ENCODE peak calls at places on chromosomes 7 and 10, in nine cellular contexts. Z is neuronal stem cell; U is osteoblast; L is CD4-positive, alpha-beta memory T cell; V is RWPE1; X is HCT116; K is hepatocyte; Q is body of pancreas; G is naive thymus-derived CD4-positive, alpha-beta T cell. T is an unnamed sample.
A peak's percentile ranks its signal among the peaks of the same experiment; 100 is the strongest.

GRCh38 chr10:71473671-71474599 is 77.2 kb downstream of the CDH23 start:
- DNase-seq in X (no peak), Z (no peak), L (no peak), U (no peak), Q (peak; percentile 58), V (no peak), K (no peak), G (no peak), T (no peak)

GRCh38 chr10:124992462-124993344 is 50.8 kb downstream of the ZRANB1 start:
- DNase-seq in K (peak; percentile 70), X (peak; percentile 43), G (peak; percentile 8), Q (peak; percentile 84), Z (peak; percentile 36), L (no peak), V (no peak), U (peak; percentile 77), T (no peak)

GRCh38 chr10:35486297-35486991 is 118.7 kb upstream of the GJD4 start:
- DNase-seq in L (no peak), K (no peak), V (no peak), G (no peak), Z (no peak), U (no peak), X (no peak), Q (no peak), T (no peak)

GRCh38 chr7:88985309-88985708 is 189.8 kb upstream of the TEX47 start:
- DNase-seq in U (no peak), Q (no peak), K (no peak), G (no peak), V (no peak), Z (peak; percentile 12), L (no peak), X (no peak), T (no peak)

GRCh38 chr10:35274511-35275060 is 61.7 kb upstream of the CCNY start:
- DNase-seq in Z (no peak), L (no peak), K (no peak), U (no peak), V (no peak), Q (no peak), X (no peak), G (no peak), T (no peak)

GRCh38 chr7:14000247-14000646 is 10.8 kb upstream of the ETV1 start:
- DNase-seq in L (no peak), U (no peak), Q (no peak), Z (no peak), K (no peak), G (no peak), X (no peak), V (no peak), T (no peak)

GRCh38 chr7:90334193-90334843 is 12.2 kb upstream of the GTPBP10 start:
- DNase-seq in G (no peak), V (no peak), K (no peak), X (no peak), Q (no peak), L (no peak), Z (no peak), U (no peak), T (no peak)

GRCh38 chr7:69395072-69395714 is 203.1 kb upstream of the AUTS2 start:
- DNase-seq in Q (peak; percentile 10), Z (no peak), G (no peak), K (peak; percentile 25), V (no peak), U (peak; percentile 87), X (no peak), L (no peak), T (no peak)

GRCh38 chr7:45573636-45574470 is at the start of gene ADCY1:
- DNase-seq in X (no peak), Q (peak; percentile 39), V (peak; percentile 26), L (no peak), G (no peak), Z (peak; percentile 54), K (peak; percentile 68), U (peak; percentile 87), T (no peak)

GRCh38 chr10:87608756-87609155 is 50.9 kb upstream of the PAPSS2 start:
- DNase-seq in V (peak; percentile 30), K (peak; percentile 37), U (no peak), G (no peak), L (no peak), Q (no peak), X (no peak), Z (no peak), T (no peak)

GRCh38 chr7:79593819-79594218 is 140.4 kb upstream of the MAGI2 start:
- DNase-seq in K (no peak), U (no peak), V (no peak), L (no peak), Q (no peak), Z (no peak), G (no peak), X (no peak), T (no peak)

GRCh38 chr7:73941836-73942551 is 81.0 kb downstream of the TMEM270 start:
- DNase-seq in K (no peak), V (peak; percentile 39), Z (no peak), G (no peak), U (peak; percentile 27), X (no peak), L (no peak), Q (no peak), T (no peak)

GRCh38 chr7:50959560-50959959 is 176.9 kb upstream of the GRB10 start:
- DNase-seq in Q (no peak), L (no peak), K (no peak), G (no peak), V (no peak), Z (no peak), X (no peak), U (no peak), T (no peak)

GRCh38 chr7:50962281-50962883 is 179.7 kb upstream of the GRB10 start:
- DNase-seq in X (no peak), Z (no peak), G (no peak), L (no peak), U (no peak), K (no peak), Q (no peak), V (peak; percentile 12), T (no peak)

GRCh38 chr7:50960621-50961310 is 178.1 kb upstream of the GRB10 start:
- DNase-seq in Z (no peak), Q (no peak), L (no peak), U (no peak), V (no peak), X (no peak), K (no peak), G (no peak), T (no peak)

GRCh38 chr7:50959991-50960390 is 177.3 kb upstream of the GRB10 start:
- DNase-seq in L (no peak), V (no peak), U (no peak), Q (no peak), X (no peak), G (no peak), Z (no peak), K (no peak), T (no peak)

DNA sequence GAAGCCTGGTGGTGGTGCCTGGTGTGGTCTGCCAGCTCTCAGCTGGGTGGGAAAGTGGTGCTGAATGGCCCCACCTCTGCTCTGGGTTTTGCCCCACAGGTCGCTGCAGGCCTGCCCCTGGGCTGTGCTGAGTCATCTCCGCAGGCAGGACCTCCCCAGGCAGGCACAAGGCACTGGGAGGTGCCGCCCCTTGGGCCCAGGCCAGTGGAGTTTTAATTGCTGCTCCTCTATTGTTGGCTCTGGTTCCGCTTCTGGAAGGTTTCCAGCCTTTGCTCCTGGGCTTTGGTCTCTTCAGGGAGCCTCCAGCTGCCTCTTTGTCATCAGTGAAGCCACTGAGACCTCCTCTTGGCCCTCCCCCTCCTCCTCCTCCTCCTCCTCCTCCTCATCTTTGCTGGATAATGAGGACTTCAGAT is 180.3 kb upstream of the GRB10 start:
- DNase-seq in K (peak; percentile 43), L (no peak), Q (peak; percentile 95), U (peak; percentile 90), X (peak; percentile 86), G (no peak), Z (no peak), V (peak; percentile 87), T (no peak)
- H3K27ac ChIP-seq in K (no peak overlapping the region), L (no peak overlapping the region), Q (peak overlapping the region; percentile 70), U (no peak overlapping the region), X (peak overlapping the region; percentile 59), G (no peak overlapping the region), Z (peak overlapping the region; percentile 51), V (peak overlapping the region; percentile 62), T (no peak overlapping the region)

GRCh38 chr7:136958016-136958415 is 89.6 kb downstream of the CHRM2 start:
- DNase-seq in Q (no peak), U (no peak), Z (no peak), V (no peak), G (no peak), K (no peak), L (no peak), X (no peak), T (no peak)

GRCh38 chr7:136956232-136956631 is 87.8 kb downstream of the CHRM2 start:
- DNase-seq in X (no peak), L (no peak), K (no peak), V (no peak), Z (no peak), U (no peak), G (no peak), Q (no peak), T (no peak)

GRCh38 chr7:136957391-136957790 is 88.9 kb downstream of the CHRM2 start:
- DNase-seq in U (no peak), K (no peak), Q (no peak), V (no peak), X (no peak), G (no peak), Z (no peak), L (no peak), T (no peak)

GRCh38 chr7:136953386-136953785 is 84.9 kb downstream of the CHRM2 start:
- DNase-seq in Q (no peak), Z (no peak), L (no peak), K (no peak), X (no peak), G (no peak), U (no peak), V (no peak), T (no peak)

DNA sequence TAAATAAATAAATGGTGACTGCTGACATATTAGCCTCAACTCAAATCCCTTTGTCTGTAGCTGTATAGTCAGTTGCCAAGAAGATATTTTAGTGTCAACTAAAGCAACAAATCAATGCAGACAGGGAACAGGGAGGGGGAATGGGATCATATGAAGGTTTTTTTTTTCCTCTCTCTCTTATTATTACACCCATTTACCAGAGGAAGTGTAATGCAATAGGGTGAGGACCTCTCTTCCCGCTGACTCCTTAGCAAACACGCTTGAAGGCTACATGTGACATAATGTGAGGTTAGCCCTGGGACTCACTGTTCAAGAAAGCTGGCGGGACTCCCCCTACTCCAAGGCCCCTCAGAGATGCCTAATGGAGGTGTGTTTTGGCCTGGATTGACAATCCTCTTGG is 88.2 kb downstream of the CHRM2 start:
- DNase-seq in L (no peak), X (no peak), U (no peak), V (no peak), G (no peak), Z (no peak), Q (no peak), K (no peak), T (no peak)
- H3K27ac ChIP-seq in L (no peak overlapping the region), X (no peak overlapping the region), U (peak overlapping the region; percentile 65), V (no peak overlapping the region), G (no peak overlapping the region), Z (no peak overlapping the region), Q (no peak overlapping the region), K (no peak overlapping the region), T (no peak overlapping the region)

GRCh38 chr10:59090804-59091203 is 85.6 kb upstream of the PHYHIPL start:
- DNase-seq in Q (no peak), L (no peak), G (no peak), U (no peak), Z (no peak), X (no peak), V (no peak), K (no peak), T (no peak)
- H3K27ac ChIP-seq in Q (no peak overlapping the region), L (no peak overlapping the region), G (no peak overlapping the region), U (no peak overlapping the region), Z (peak overlapping the region; percentile 52), X (no peak overlapping the region), V (no peak overlapping the region), K (no peak overlapping the region), T (peak overlapping the region; percentile 77)

GRCh38 chr10:86402283-86402931 is 35.8 kb upstream of the GRID1 start:
- DNase-seq in V (no peak), L (no peak), Z (no peak), U (peak; percentile 89), X (no peak), K (no peak), G (no peak), Q (no peak), T (no peak)
- H3K27ac ChIP-seq in V (no peak overlapping the region), L (no peak overlapping the region), Z (no peak overlapping the region), U (no peak overlapping the region), X (no peak overlapping the region), K (no peak overlapping the region), G (peak overlapping the region; percentile 76), Q (peak overlapping the region; percentile 54), T (no peak overlapping the region)